ENCODE peak calls at places on chromosomes 7 and 10, in four cellular contexts. U is HFF-Myc, O is cardiac fibroblast, G is astrocyte of the spinal cord. W is an unnamed sample.

GRCh38 chr10:23656735-23657134 is 217.9 kb downstream of the OTUD1 start:
- DNase-seq in U (no peak), O (no peak), G (no peak), W (no peak)

GRCh38 chr7:111018960-111019835 is 71.7 kb upstream of the LRRN3 start:
- DNase-seq in U (no peak), O (no peak), G (no peak), W (no peak)

GRCh38 chr7:51644216-51644615 is 327.6 kb upstream of the COBL start:
- DNase-seq in U (no peak), O (no peak), G (no peak), W (no peak)

GRCh38 chr7:183496-183895 is 8.9 kb upstream of the FAM20C start:
- DNase-seq in U (no peak), O (no peak), G (no peak), W (no peak)

GRCh38 chr7:112056409-112056808 is 149.8 kb downstream of the DOCK4 start:
- DNase-seq in U (no peak), O (peak; percentile 26), G (peak; percentile 10), W (no peak)

GRCh38 chr10:31647861-31648260 is 280.8 kb downstream of the ARHGAP12 start:
- DNase-seq in U (no peak), O (no peak), G (no peak), W (no peak)

GRCh38 chr10:68223535-68224165 is 8.3 kb downstream of the ATOH7 start:
- DNase-seq in U (no peak), O (no peak), G (no peak), W (no peak)

GRCh38 chr7:50632561-50633413 is 67.6 kb upstream of the DDC start:
- DNase-seq in U (peak; percentile 32), O (peak; percentile 60), G (peak; percentile 35), W (no peak)

GRCh38 chr10:1107004-1107403 is 50.8 kb downstream of the WDR37 start:
- DNase-seq in U (no peak), O (no peak), G (no peak), W (no peak)
- H3K4me3 ChIP-seq in U (no peak overlapping the region), O (no peak overlapping the region), G (no peak overlapping the region), W (no peak overlapping the region)

DNA sequence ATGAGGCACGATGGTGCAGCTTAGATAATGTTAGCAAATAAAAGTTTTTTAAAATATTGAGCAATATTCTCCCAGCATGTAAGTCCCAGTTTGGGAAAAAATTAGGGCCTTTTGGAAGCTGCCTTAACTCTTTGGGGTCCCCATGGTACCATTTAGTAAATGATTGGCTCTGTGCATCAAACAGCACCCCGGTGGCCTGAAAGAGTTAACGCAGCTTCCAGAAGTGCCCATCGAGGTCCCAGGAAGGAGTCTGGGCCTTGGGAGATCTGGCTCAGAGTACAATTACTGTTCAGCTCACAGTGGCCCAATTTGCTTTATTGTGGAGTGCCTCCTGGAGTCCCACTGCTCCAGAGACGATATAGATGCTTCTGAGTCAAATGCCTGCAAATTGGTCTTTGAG is 31.7 kb downstream of the WDFY4 start:
- DNase-seq in U (no peak), O (no peak), G (no peak), W (no peak)
- TF ChIP-seq CTCF in U (no peak), O (no peak), G (no peak), W (no peak)

DNA sequence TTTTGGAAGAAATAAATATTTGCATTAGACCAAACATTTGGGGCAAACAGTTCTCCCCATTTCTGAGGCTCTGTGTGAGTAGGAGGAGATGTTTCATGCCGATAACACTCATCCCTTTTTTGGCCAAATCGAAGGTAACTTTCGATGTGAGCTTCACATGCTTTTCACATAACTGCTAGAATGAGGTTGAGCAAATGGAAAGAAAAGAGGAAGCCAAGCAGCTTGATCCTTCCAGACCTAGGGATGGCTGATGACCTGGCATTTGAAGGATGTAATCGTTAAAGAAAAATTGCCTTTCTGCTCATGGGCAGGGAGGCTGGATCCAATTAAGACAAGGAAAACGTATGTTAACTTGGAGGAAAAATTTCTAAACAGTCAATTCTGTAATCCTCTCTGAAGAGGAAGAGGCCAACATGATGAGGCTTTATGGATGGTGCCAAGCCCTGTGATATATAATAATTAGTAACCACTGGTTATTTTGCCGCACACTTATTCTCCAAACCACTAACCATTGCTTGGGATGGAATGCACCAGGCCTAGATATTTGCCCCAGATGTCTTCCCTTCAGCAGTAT is 12.5 kb downstream of the GRK5 start:
- DNase-seq in U (no peak), O (no peak), G (no peak), W (no peak)
- H3K4me3 ChIP-seq in U (no peak overlapping the region), O (no peak overlapping the region), G (no peak overlapping the region), W (no peak overlapping the region)

DNA sequence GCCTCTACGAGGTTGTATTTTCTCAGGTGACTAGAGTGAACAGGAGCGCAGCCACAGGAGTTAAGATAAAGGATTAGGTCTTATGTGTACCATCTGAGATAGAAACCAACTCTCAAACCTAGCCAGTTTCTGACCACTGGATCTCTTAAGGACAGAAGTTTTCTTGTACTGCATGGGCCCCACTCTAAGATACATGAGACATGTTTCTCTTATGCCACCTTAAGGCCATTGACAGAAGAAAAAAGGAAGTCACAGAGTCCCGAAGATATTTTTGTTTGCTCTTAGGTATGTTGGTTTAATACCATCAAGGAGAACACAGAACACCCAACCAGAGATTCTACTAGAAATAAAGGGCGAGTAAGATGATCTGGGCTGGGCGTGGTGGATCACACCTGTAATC is 335.8 kb downstream of the FRMD4A start:
- DNase-seq in U (no peak), O (no peak), G (no peak), W (no peak)
- TF ChIP-seq CTCF in U (no peak), O (no peak), G (no peak), W (no peak)

DNA sequence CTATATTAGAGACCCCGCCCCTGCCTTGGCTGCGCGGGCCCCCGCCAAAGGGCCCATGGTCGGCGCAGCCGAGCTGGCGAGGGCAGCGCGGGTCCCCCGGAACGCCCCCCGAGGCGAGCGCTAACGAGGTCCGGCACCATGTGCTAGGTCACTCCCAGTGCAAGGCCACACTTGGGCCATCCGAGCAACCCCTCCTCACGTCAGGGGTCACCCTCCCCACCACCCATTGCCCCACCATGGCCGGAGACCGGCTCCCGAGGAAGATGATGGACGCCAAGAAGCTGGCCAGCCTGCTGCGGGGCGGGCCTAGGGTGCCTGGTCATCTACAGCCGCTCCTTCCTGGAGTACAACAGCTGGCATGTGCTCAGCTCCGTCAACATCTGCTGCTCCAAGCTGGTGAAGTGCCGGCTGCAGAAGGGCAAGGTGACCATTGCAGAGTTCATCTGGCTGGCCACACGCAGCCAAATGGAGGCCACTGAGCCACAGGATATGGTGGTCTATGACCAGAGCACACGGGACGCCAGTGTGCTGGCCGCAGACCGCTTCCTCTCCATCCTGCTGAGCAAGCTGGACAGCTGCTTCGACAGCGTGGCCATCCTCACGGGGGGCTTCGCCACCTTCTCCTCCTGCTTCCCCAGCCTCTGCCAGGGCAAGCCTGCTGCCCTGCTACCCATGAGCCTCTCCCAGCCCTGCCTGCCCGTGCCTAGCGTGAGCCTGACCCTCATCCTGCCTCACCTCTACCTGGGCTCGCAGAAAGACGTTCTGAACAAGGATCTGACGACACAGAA is 12.4 kb upstream of the SEC24C start:
- DNase-seq in U (no peak), O (no peak), G (no peak), W (no peak)
- H3K4me3 ChIP-seq in U (peak overlapping the region; percentile 71), O (no peak overlapping the region), G (no peak overlapping the region), W (no peak overlapping the region)

GRCh38 chr10:16853201-16853600 is 36.0 kb upstream of the RSU1 start:
- DNase-seq in U (no peak), O (peak; percentile 82), G (peak; percentile 78), W (no peak)
- TF ChIP-seq CTCF in U (peak; percentile 37), O (peak; percentile 57), G (peak; percentile 63), W (peak; percentile 40)

GRCh38 chr10:103836776-103837344 is 18.5 kb downstream of the SH3PXD2A start:
- DNase-seq in U (no peak), O (no peak), G (no peak), W (no peak)

GRCh38 chr10:103839513-103839864 is 15.9 kb downstream of the SH3PXD2A start:
- DNase-seq in U (no peak), O (no peak), G (no peak), W (no peak)

GRCh38 chr10:103837370-103838094 is 17.8 kb downstream of the SH3PXD2A start:
- DNase-seq in U (no peak), O (no peak), G (no peak), W (no peak)

GRCh38 chr10:103838851-103839512 is 16.4 kb downstream of the SH3PXD2A start:
- DNase-seq in U (no peak), O (peak; percentile 51), G (no peak), W (no peak)

GRCh38 chr10:103838095-103838395 is 17.3 kb downstream of the SH3PXD2A start:
- DNase-seq in U (no peak), O (no peak), G (no peak), W (no peak)
- H3K4me3 ChIP-seq in U (no peak overlapping the region), O (no peak overlapping the region), G (no peak overlapping the region), W (no peak overlapping the region)

DNA sequence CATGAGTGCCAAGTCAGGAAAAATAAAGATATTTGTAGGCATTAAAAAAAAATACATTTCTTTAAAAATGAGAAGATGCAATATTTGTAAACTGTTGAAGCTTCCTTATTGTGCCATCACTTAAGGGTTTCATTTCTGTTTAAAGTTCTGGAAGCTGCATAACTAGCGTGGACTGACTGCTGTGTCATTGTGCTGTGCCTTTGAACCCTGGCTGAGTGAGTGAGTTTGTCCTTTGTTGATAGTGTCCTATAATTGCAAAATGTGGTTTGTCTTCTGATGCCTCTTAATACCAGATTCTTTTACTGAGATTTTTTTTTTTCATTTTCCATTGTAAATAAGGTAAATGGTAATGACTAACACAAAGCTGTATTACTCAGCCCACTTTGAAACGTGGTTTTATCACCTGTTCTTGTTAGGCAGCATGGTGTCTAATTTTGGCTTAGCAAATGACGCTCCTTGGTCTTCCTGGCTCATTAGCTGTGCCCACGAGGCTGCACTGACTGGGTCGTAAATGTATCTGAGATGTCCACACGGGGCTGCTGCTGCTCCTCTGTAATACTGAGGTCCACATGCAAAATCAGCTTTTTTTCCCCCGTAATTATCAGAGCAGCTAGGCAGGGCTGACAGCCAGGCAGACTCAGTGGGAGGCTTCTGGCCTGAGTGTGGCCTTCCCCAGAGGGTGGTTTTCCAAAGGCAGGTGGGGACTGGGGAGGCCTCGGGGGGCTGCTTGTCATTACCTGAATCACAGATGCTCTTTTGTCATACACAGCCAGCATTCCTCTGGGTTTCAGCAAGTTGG is 14.8 kb downstream of the ZSCAN25 start:
- DNase-seq in U (no peak), O (peak; percentile 14), G (peak; percentile 12), W (no peak)
- TF ChIP-seq CTCF in U (peak; percentile 29), O (no peak), G (peak; percentile 22), W (peak; percentile 40)

W was measured in AG09309.